ENCODE peak calls at places on chromosome X, in ten cellular contexts. L is NCI-H1694; P is NCI-H2081; D is GM20000; M is GM12891; J is iris pigment epithelial cell; E is stimulated activated CD4-positive, alpha-beta T cell treated with anti-CD3 and anti-CD28 coated beads, Interleukin-2, amount 100 ng/mL, for 24 hours; R is NAMALWA; A is HCT116; G is hepatocyte. N is an unnamed sample.

GRCh38 chrX:53678667-53679066 is 7.9 kb downstream of the HUWE1 start:
- DNase-seq in P (no peak), G (no peak), M (no peak), R (peak; percentile 26), E (no peak), A (no peak), L (no peak), J (peak; percentile 9), D (no peak), N (no peak)

GRCh38 chrX:71615954-71616353 is 2.4 kb downstream of the CXCR3 start:
- DNase-seq in J (no peak), R (no peak), M (no peak), G (no peak), L (no peak), D (no peak), P (no peak), A (no peak), E (no peak), N (no peak)

GRCh38 chrX:115584715-115585114 is 23.7 kb downstream of the PLS3 start:
- DNase-seq in A (no peak), J (peak; percentile 69), D (no peak), P (no peak), L (no peak), E (no peak), G (no peak), R (no peak), M (no peak), N (peak; percentile 61)

GRCh38 chrX:54064564-54064963 is 20.3 kb upstream of the PHF8 start:
- DNase-seq in M (no peak), G (no peak), L (no peak), E (no peak), P (no peak), A (no peak), D (no peak), J (no peak), R (no peak), N (no peak)

GRCh38 chrX:132740316-132741123 is 217.9 kb downstream of the HS6ST2 start:
- DNase-seq in L (no peak), G (no peak), P (no peak), R (peak; percentile 6), M (no peak), D (no peak), J (no peak), A (no peak), E (no peak), N (no peak)

GRCh38 chrX:119194631-119195030 is 41.5 kb upstream of the PGRMC1 start:
- DNase-seq in A (no peak), G (peak; percentile 19), J (peak; percentile 27), P (no peak), L (no peak), E (no peak), M (no peak), D (no peak), R (peak; percentile 23), N (no peak)

GRCh38 chrX:68343551-68343950 is 89.7 kb downstream of the OPHN1 start:
- DNase-seq in R (no peak), E (no peak), M (no peak), A (no peak), G (no peak), P (no peak), L (no peak), D (no peak), J (peak; percentile 17), N (no peak)

GRCh38 chrX:1384738-1385250 is 7.1 kb downstream of the SLC25A6 start:
- DNase-seq in M (no peak), J (no peak), R (no peak), A (no peak), D (no peak), G (no peak), E (peak; percentile 19), P (no peak), L (no peak), N (no peak)

GRCh38 chrX:3651272-3651671 is 62.2 kb downstream of the PRKX start:
- DNase-seq in L (no peak), P (no peak), R (peak; percentile 20), G (peak; percentile 46), M (no peak), J (peak; percentile 43), A (peak; percentile 0), D (no peak), E (no peak), N (peak; percentile 77)

GRCh38 chrX:115650449-115650848 is 89.5 kb downstream of the PLS3 start:
- DNase-seq in R (no peak), D (no peak), M (no peak), L (no peak), J (peak; percentile 27), E (no peak), G (no peak), A (no peak), P (no peak), N (peak; percentile 34)

GRCh38 chrX:104098151-104098808 is 14.0 kb upstream of the ZCCHC18 start:
- DNase-seq in J (peak; percentile 81), R (peak; percentile 70), D (peak; percentile 27), G (peak; percentile 72), L (peak; percentile 43), M (no peak), P (peak; percentile 69), A (peak; percentile 60), E (peak; percentile 49), N (peak; percentile 73)

GRCh38 chrX:40153335-40154221 is 55.8 kb upstream of the BCOR start:
- DNase-seq in E (peak; percentile 65), A (no peak), D (peak; percentile 83), P (peak; percentile 83), L (no peak), G (peak; percentile 76), R (peak; percentile 74), M (no peak), J (peak; percentile 41), N (no peak)

GRCh38 chrX:150548684-150549083 is 19.7 kb upstream of the MTM1 start:
- DNase-seq in P (no peak), G (no peak), L (no peak), A (no peak), M (no peak), E (no peak), D (no peak), J (no peak), R (no peak), N (peak; percentile 35)

GRCh38 chrX:470686-471085 is 84.0 kb upstream of the PPP2R3B start:
- DNase-seq in L (no peak), J (no peak), E (no peak), D (no peak), P (no peak), G (no peak), R (no peak), M (no peak), A (no peak), N (no peak)

GRCh38 chrX:1321689-1322088 is 14.9 kb upstream of the IL3RA start:
- DNase-seq in A (no peak), M (no peak), L (no peak), J (no peak), R (no peak), G (no peak), P (no peak), D (no peak), E (no peak), N (no peak)

GRCh38 chrX:100928660-100929613 is at the start of gene XKRX:
- DNase-seq in R (peak; percentile 20), P (peak; percentile 50), D (peak; percentile 25), G (peak; percentile 66), A (peak; percentile 35), L (peak; percentile 12), E (peak; percentile 46), J (peak; percentile 15), M (peak; percentile 17), N (peak; percentile 10)

GRCh38 chrX:43756076-43756475 is 100.0 kb downstream of the MAOA start:
- DNase-seq in J (no peak), E (no peak), D (no peak), M (no peak), A (no peak), G (no peak), R (no peak), L (no peak), P (no peak), N (no peak)

GRCh38 chrX:30888526-30889146 is 418 bp downstream of the TAB3 start:
- DNase-seq in E (peak; percentile 30), D (no peak), J (no peak), A (no peak), R (peak; percentile 24), L (no peak), P (no peak), G (peak; percentile 39), M (no peak), N (no peak)

GRCh38 chrX:44843753-44844152 is at the start of gene DUSP21:
- DNase-seq in P (no peak), M (no peak), G (no peak), J (no peak), A (no peak), D (no peak), E (no peak), L (no peak), R (no peak), N (no peak)

GRCh38 chrX:16573781-16574180 is 76.2 kb upstream of the S100G start:
- DNase-seq in P (no peak), A (no peak), M (no peak), E (no peak), J (peak; percentile 6), L (no peak), R (no peak), G (no peak), D (no peak), N (peak; percentile 55)

GRCh38 chrX:16643160-16643559 is 6.8 kb upstream of the S100G start:
- DNase-seq in P (no peak), G (no peak), J (peak; percentile 78), A (no peak), R (no peak), M (no peak), E (no peak), D (no peak), L (no peak), N (no peak)

GRCh38 chrX:143634701-143635442 is 1.0 kb downstream of the SLITRK4 start:
- DNase-seq in M (no peak), D (no peak), L (no peak), G (peak; percentile 49), P (no peak), A (no peak), J (no peak), R (no peak), E (no peak), N (no peak)

GRCh38 chrX:53028678-53029077 is 19.9 kb upstream of the GPR173 start:
- DNase-seq in L (no peak), E (no peak), D (no peak), M (no peak), P (no peak), R (no peak), J (no peak), A (no peak), G (no peak), N (no peak)

GRCh38 chrX:51742586-51742985 is 656 bp upstream of the GSPT2 start:
- DNase-seq in R (no peak), E (no peak), J (no peak), M (no peak), P (no peak), G (no peak), L (no peak), A (no peak), D (no peak), N (no peak)

GRCh38 chrX:119981286-119982070 is 37.9 kb upstream of the NKAP start:
- DNase-seq in M (no peak), A (peak; percentile 42), R (peak; percentile 53), E (no peak), D (peak; percentile 32), G (peak; percentile 46), P (peak; percentile 72), J (peak; percentile 28), L (no peak), N (no peak)

GRCh38 chrX:51894697-51895336 is 1.4 kb downstream of the MAGED1 start:
- DNase-seq in E (no peak), J (peak; percentile 28), G (peak; percentile 18), P (peak; percentile 25), A (no peak), R (peak; percentile 58), L (peak; percentile 21), D (peak; percentile 20), M (peak; percentile 27), N (peak; percentile 31)

GRCh38 chrX:146396409-146396808 is 413.2 kb upstream of the CXorf51B start:
- DNase-seq in A (no peak), P (no peak), J (no peak), R (no peak), M (no peak), L (no peak), E (no peak), D (no peak), G (no peak), N (no peak)

GRCh38 chrX:40099046-40099968 is 1.5 kb upstream of the BCOR start:
- DNase-seq in P (no peak), E (peak; percentile 42), R (peak; percentile 87), G (peak; percentile 55), M (no peak), D (peak; percentile 70), L (no peak), J (peak; percentile 31), A (no peak), N (no peak)

N was measured in astrocyte of the spinal cord.